ENCODE peak calls at places on chromosomes 6 and 20, in seven cellular contexts. D, Y, Z, F, J, H and L are unnamed samples.

GRCh38 chr6:72683797-72684196 is 61.9 kb downstream of the KCNQ5 start:
- DNase-seq in Z (no peak), F (no peak), Y (no peak), D (no peak), H (no peak), J (no peak), L (no peak)

GRCh38 chr6:37882292-37882691 is 62.8 kb downstream of the ZFAND3 start:
- DNase-seq in F (no peak), Z (no peak), Y (no peak), H (no peak), D (no peak), J (no peak), L (no peak)

GRCh38 chr20:22579711-22580697 is 4.4 kb downstream of the FOXA2 start:
- DNase-seq in Z (no peak), J (no peak), H (no peak), Y (no peak), D (no peak), F (no peak), L (peak)

GRCh38 chr20:46151936-46152335 is 33.8 kb downstream of the CD40 start:
- DNase-seq in Z (no peak), H (peak), Y (no peak), J (no peak), F (no peak), D (peak), L (no peak)

GRCh38 chr6:72620866-72621242 is 1.0 kb upstream of the KCNQ5 start:
- DNase-seq in Z (peak), Y (peak), F (no peak), J (no peak), H (peak), D (no peak), L (no peak)

GRCh38 chr6:144215402-144215931 is 65.2 kb downstream of the STX11 start:
- DNase-seq in Z (peak), Y (peak), F (no peak), D (no peak), H (no peak), J (peak), L (peak)

GRCh38 chr6:104653786-104654185 is 205.9 kb downstream of the HACE1 start:
- DNase-seq in Z (no peak), D (no peak), H (no peak), J (no peak), F (no peak), Y (no peak), L (no peak)

GRCh38 chr6:157648561-157648960 is 174.5 kb upstream of the SNX9 start:
- DNase-seq in D (no peak), F (no peak), Y (peak), J (no peak), H (no peak), Z (no peak), L (no peak)

GRCh38 chr6:16684896-16685554 is 76.2 kb downstream of the ATXN1 start:
- DNase-seq in F (peak), D (peak), Y (no peak), H (peak), J (no peak), Z (no peak), L (no peak)

GRCh38 chr6:36979343-36979742 is 6.7 kb downstream of the MTCH1 start:
- DNase-seq in F (no peak), Y (peak), H (peak), D (no peak), J (peak), Z (no peak), L (peak)

GRCh38 chr20:64038579-64039292 is 2.8 kb downstream of the C20orf204 start:
- DNase-seq in F (peak), D (peak), Y (peak), J (peak), Z (peak), H (peak), L (peak)

GRCh38 chr20:37055276-37055675 is 40.5 kb downstream of the RBL1 start:
- DNase-seq in Y (no peak), Z (no peak), J (no peak), D (no peak), H (no peak), F (no peak), L (no peak)

GRCh38 chr20:44274303-44275017 is 27.4 kb downstream of the GDAP1L1 start:
- DNase-seq in Y (no peak), F (no peak), Z (no peak), J (no peak), H (no peak), D (no peak), L (no peak)

GRCh38 chr6:127121637-127121960 is 3.1 kb downstream of the RSPO3 start:
- DNase-seq in J (no peak), F (no peak), Y (no peak), H (no peak), Z (no peak), D (no peak), L (no peak)

GRCh38 chr20:41192575-41192974 is 55.2 kb downstream of the PLCG1 start:
- DNase-seq in Z (no peak), J (no peak), Y (no peak), D (no peak), H (no peak), F (no peak), L (no peak)

GRCh38 chr6:43143235-43144124 is 27.6 kb upstream of the SRF start:
- DNase-seq in J (peak), Y (peak), Z (peak), F (peak), D (peak), H (peak), L (peak)

GRCh38 chr6:98929498-98930060 is 18.2 kb downstream of the FBXL4 start:
- DNase-seq in F (no peak), D (no peak), H (no peak), Y (no peak), J (no peak), Z (no peak), L (no peak)

GRCh38 chr6:75275067-75275466 is 9.5 kb downstream of the TMEM30A start:
- DNase-seq in D (no peak), F (no peak), Y (peak), Z (no peak), H (no peak), J (peak), L (no peak)

GRCh38 chr6:43736211-43736786 is 33.7 kb upstream of the VEGFA start:
- DNase-seq in Y (no peak), D (no peak), Z (no peak), H (no peak), J (no peak), F (no peak), L (no peak)

GRCh38 chr20:20318318-20319161 is 49.4 kb upstream of the INSM1 start:
- DNase-seq in J (peak), F (no peak), Z (no peak), D (no peak), Y (no peak), H (no peak), L (no peak)

GRCh38 chr6:121319112-121319553 is 15.1 kb downstream of the TBC1D32 start:
- DNase-seq in Z (no peak), J (no peak), Y (peak), H (no peak), F (no peak), D (no peak), L (no peak)

GRCh38 chr6:4664117-4664626 is 112.0 kb upstream of the CDYL start:
- DNase-seq in J (no peak), F (no peak), Y (peak), Z (peak), H (no peak), D (no peak), L (peak)

GRCh38 chr20:25364879-25365699 is 25.5 kb downstream of the ABHD12 start:
- DNase-seq in D (no peak), J (no peak), F (no peak), H (no peak), Y (no peak), Z (no peak), L (peak)

GRCh38 chr6:55941713-55942112 is 66.3 kb upstream of the BMP5 start:
- DNase-seq in F (no peak), D (no peak), H (no peak), J (peak), Y (peak), Z (no peak), L (no peak)

GRCh38 chr6:156508923-156509322 is 268.3 kb upstream of the ARID1B start:
- DNase-seq in D (no peak), Z (no peak), J (peak), H (no peak), Y (no peak), F (no peak), L (no peak)

GRCh38 chr20:54475334-54476287 is at the start of gene DOK5:
- DNase-seq in H (no peak), J (no peak), Z (peak), D (peak), F (no peak), Y (peak), L (peak)

GRCh38 chr20:57522380-57522973 is 2.5 kb downstream of the CTCFL start:
- DNase-seq in Z (no peak), F (no peak), H (peak), J (no peak), D (no peak), Y (no peak), L (no peak)

GRCh38 chr6:32255212-32256153 is 31.6 kb upstream of the NOTCH4 start:
- DNase-seq in Z (peak), D (peak), H (peak), F (peak), J (peak), Y (peak), L (peak)

GRCh38 chr6:56370591-56371198 is 123.3 kb upstream of the COL21A1 start:
- DNase-seq in H (no peak), Z (no peak), F (no peak), D (no peak), Y (peak), J (peak), L (peak)

GRCh38 chr20:14928083-14928482 is 590.7 kb upstream of the FLRT3 start:
- DNase-seq in H (no peak), D (no peak), Z (no peak), F (no peak), Y (no peak), J (no peak), L (no peak)

GRCh38 chr6:121678245-121678644 is 242.8 kb downstream of the GJA1 start:
- DNase-seq in D (no peak), Z (no peak), F (no peak), J (no peak), Y (no peak), H (no peak), L (no peak)

GRCh38 chr20:46963196-46963529 is 68.5 kb downstream of the EYA2 start:
- DNase-seq in D (peak), Y (no peak), J (no peak), H (no peak), F (no peak), Z (no peak), L (no peak)